ENCODE peak calls at places on chromosomes 16 and 17, in nine cellular contexts. H is transverse colon, J is cardiac muscle cell, G is IMR-90, N is cardiac fibroblast, W is AG10803, I is lung, D is psoas muscle, K is natural killer cell. U is an unnamed sample.

GRCh38 chr17:71334041-71334781 is 786.6 kb upstream of the SOX9 start:
- DNase-seq in H (no peak), J (no peak), G (peak; percentile 21), N (no peak), W (peak; percentile 86), I (no peak), D (no peak), K (no peak), U (no peak)

GRCh38 chr16:75491876-75492275 is 3.4 kb downstream of the CHST6 start:
- DNase-seq in H (no peak), J (peak; percentile 4), G (no peak), N (no peak), W (no peak), I (no peak), D (no peak), K (no peak), U (no peak)

GRCh38 chr16:63447121-63447520 is 1410.9 kb upstream of the CDH8 start:
- DNase-seq in H (no peak), J (peak; percentile 11), G (no peak), N (no peak), W (no peak), I (no peak), D (no peak), K (no peak), U (no peak)

GRCh38 chr17:8470447-8471047 is 34.9 kb downstream of the NDEL1 start:
- DNase-seq in H (no peak), J (no peak), G (no peak), N (peak; percentile 39), W (no peak), I (no peak), D (peak; percentile 82), K (no peak), U (no peak)

GRCh38 chr17:37168731-37169353 is 206.9 kb upstream of the C17orf78 start:
- DNase-seq in H (no peak), J (no peak), G (no peak), N (no peak), W (no peak), I (no peak), D (no peak), K (no peak), U (no peak)

GRCh38 chr17:61129876-61130275 is 269.8 kb upstream of the TBX2 start:
- DNase-seq in H (no peak), J (no peak), G (peak; percentile 68), N (no peak), W (peak; percentile 18), I (no peak), D (no peak), K (no peak), U (no peak)

GRCh38 chr16:5069854-5070253 is 1.8 kb upstream of the ALG1 start:
- DNase-seq in H (no peak), J (no peak), G (no peak), N (no peak), W (no peak), I (no peak), D (no peak), K (no peak), U (no peak)

GRCh38 chr17:81417879-81418709 is 22.8 kb downstream of the BAHCC1 start:
- DNase-seq in H (no peak), J (no peak), G (no peak), N (no peak), W (no peak), I (no peak), D (no peak), K (no peak), U (no peak)

GRCh38 chr16:77273815-77274214 is 74.6 kb downstream of the SYCE1L start:
- DNase-seq in H (no peak), J (no peak), G (no peak), N (no peak), W (peak; percentile 56), I (no peak), D (no peak), K (no peak), U (no peak)

GRCh38 chr17:28711723-28712036 is at the start of gene PROCA1:
- DNase-seq in H (no peak), J (no peak), G (no peak), N (no peak), W (no peak), I (no peak), D (no peak), K (no peak), U (no peak)

GRCh38 chr17:35460354-35460851 is 11.8 kb upstream of the SLFN13 start:
- DNase-seq in H (peak; percentile 87), J (peak; percentile 64), G (no peak), N (no peak), W (no peak), I (peak; percentile 75), D (peak; percentile 55), K (peak; percentile 56), U (peak; percentile 39)

GRCh38 chr17:17868637-17869522 is 32.1 kb upstream of the SREBF1 start:
- DNase-seq in H (no peak), J (no peak), G (peak; percentile 62), N (peak; percentile 91), W (peak; percentile 23), I (no peak), D (no peak), K (no peak), U (no peak)

DNA sequence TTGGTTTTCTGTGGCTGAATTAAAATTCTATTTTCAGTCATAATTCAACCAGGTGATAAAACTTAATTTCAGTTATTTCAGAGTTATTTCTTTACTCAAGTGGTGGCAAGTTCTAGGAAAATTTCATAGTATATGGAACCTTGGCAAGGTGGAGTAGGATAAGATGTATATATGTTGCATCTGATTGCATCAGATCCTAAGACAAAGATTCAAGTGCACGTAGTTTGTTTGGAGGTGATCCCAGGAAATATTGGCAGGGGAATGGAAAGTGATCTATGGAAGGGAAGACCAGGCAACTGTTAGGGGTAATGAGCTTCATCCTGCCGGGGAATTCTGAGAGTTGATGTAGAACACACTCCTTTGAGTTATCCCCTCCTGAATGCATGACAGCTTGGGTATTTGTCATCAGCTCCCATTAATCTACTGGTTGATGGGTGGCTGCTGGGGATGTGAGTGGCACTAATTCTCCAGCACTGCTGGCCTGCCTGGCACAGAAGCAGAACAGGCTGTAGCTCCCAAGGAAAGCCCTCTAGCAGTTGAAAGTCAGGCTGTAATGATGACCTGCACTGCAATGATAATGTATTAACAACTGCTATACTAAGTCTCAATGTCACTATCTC is 52.2 kb upstream of the TOM1L1 start:
- DNase-seq in H (no peak), J (no peak), G (no peak), N (no peak), W (no peak), I (no peak), D (no peak), K (no peak), U (no peak)
- TF ChIP-seq CTCF in H (no peak), J (no peak), G (no peak), N (no peak), W (no peak), I (no peak), D (no peak), K (no peak), U (no peak)

DNA sequence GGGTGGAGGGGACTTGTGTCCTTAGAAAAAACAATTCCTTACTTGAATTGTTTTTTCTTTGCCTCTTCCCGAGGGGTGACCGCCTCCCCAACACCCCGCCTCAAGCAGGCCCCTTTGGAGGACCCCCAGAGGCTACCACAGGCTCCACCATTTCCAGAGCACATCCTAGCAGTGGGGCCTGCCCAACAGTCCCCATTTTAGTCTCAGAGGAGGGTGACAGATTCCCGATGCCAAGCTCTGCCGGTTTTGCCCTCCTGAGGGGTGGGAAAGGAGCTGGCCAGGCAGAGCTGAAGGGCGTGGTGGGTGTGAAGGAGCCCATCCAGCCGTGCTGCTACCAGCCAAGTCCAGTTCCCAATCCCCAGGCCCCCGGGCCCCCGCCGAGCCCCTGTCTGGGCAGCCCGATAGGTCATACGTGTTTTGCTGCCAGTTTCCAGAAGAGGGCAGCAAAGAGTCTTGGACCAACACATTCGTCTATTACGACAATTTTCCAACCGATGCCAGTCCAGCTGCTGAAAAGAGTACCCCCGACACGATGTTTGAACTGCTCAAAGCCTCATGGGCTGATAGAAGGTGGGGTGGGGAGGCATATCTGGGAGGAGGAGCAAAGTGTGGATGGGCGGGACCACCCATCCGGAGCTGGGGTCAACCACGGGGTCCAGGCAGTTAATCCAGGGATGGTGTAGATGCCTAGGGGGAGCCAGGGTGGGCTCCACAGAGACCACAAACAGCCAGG is 18.8 kb upstream of the GAA start:
- DNase-seq in H (peak; percentile 57), J (peak; percentile 78), G (peak; percentile 78), N (peak; percentile 84), W (peak; percentile 71), I (peak; percentile 66), D (peak; percentile 63), K (peak; percentile 33), U (peak; percentile 61)
- TF ChIP-seq CTCF in H (peak; percentile 82), J (peak; percentile 77), G (peak; percentile 69), N (peak; percentile 69), W (peak; percentile 79), I (peak; percentile 54), D (peak; percentile 70), K (peak; percentile 77), U (peak; percentile 72)

GRCh38 chr16:24700549-24701392 is 28.7 kb upstream of the TNRC6A start:
- DNase-seq in H (peak; percentile 60), J (no peak), G (peak; percentile 98), N (peak; percentile 99), W (peak; percentile 99), I (peak; percentile 80), D (peak; percentile 84), K (no peak), U (no peak)
- TF ChIP-seq CTCF in H (peak; percentile 16), J (peak; percentile 51), G (peak; percentile 51), N (peak; percentile 47), W (peak; percentile 55), I (no peak), D (peak; percentile 9), K (no peak), U (no peak)

GRCh38 chr17:1471490-1471889 is 15.5 kb upstream of the CRK start:
- DNase-seq in H (no peak), J (no peak), G (no peak), N (no peak), W (no peak), I (no peak), D (no peak), K (no peak), U (no peak)

GRCh38 chr17:1473841-1474240 is 17.8 kb upstream of the CRK start:
- DNase-seq in H (no peak), J (no peak), G (no peak), N (no peak), W (no peak), I (no peak), D (no peak), K (no peak), U (no peak)

GRCh38 chr17:1474402-1475189 is 17.9 kb downstream of the MYO1C start:
- DNase-seq in H (no peak), J (no peak), G (no peak), N (no peak), W (no peak), I (no peak), D (no peak), K (no peak), U (no peak)

GRCh38 chr17:1471931-1472727 is 16.1 kb upstream of the CRK start:
- DNase-seq in H (no peak), J (no peak), G (no peak), N (no peak), W (no peak), I (no peak), D (no peak), K (no peak), U (no peak)

DNA sequence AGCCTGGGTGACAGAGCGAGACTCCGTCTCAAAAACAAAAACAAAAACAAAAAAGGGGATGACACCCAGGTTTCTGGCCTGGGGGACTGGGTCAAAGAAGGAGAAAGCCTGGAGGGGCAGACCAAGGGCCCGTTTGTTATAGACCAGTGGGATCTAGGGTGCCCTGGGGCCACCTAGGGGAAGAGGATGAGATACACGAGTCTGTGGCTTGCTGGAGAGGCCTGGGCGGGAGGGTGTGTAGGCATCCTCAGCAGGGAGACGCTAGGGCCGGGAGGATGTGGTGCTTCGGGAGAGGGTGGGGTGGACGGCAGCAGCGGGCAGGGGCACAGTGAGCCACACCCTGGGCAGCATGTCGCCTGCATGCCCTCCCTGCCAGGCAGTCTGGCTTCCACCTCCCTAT is 17.1 kb upstream of the CRK start:
- DNase-seq in H (no peak), J (no peak), G (no peak), N (no peak), W (no peak), I (no peak), D (no peak), K (no peak), U (no peak)
- TF ChIP-seq CTCF in H (no peak), J (no peak), G (no peak), N (no peak), W (no peak), I (no peak), D (no peak), K (no peak), U (no peak)